ENCODE peak calls at places on chromosome 18, in six cellular contexts. F, D, X, H, L and I are unnamed samples.

GRCh38 chr18:74310411-74310810 is 5.2 kb upstream of the C18orf63 start:
- DNase-seq in F (no peak), D (no peak), X (no peak), H (no peak), L (no peak), I (no peak)

GRCh38 chr18:9804517-9805104 is 81.2 kb upstream of the TXNDC2 start:
- DNase-seq in F (no peak), D (no peak), X (no peak), H (no peak), L (no peak), I (no peak)

GRCh38 chr18:3453540-3454364 is 3.8 kb downstream of the TGIF1 start:
- DNase-seq in F (peak; percentile 40), D (peak; percentile 75), X (peak; percentile 55), H (peak; percentile 77), L (peak; percentile 92), I (no peak)

GRCh38 chr18:59357928-59358327 is 1.1 kb downstream of the LMAN1 start:
- DNase-seq in F (no peak), D (no peak), X (no peak), H (peak; percentile 13), L (peak; percentile 20), I (no peak)

GRCh38 chr18:2354292-2354691 is 217.0 kb downstream of the METTL4 start:
- DNase-seq in F (no peak), D (no peak), X (no peak), H (no peak), L (no peak), I (no peak)

GRCh38 chr18:30487962-30488361 is 554.6 kb downstream of the DSC3 start:
- DNase-seq in F (no peak), D (no peak), X (no peak), H (no peak), L (no peak), I (no peak)

GRCh38 chr18:2857491-2858063 is 10.8 kb downstream of the EMILIN2 start:
- DNase-seq in F (peak; percentile 50), D (peak; percentile 92), X (peak; percentile 67), H (no peak), L (no peak), I (no peak)

GRCh38 chr18:58599106-58599505 is 29.8 kb downstream of the ALPK2 start:
- DNase-seq in F (no peak), D (no peak), X (no peak), H (no peak), L (no peak), I (no peak)

GRCh38 chr18:23226930-23227728 is 91.8 kb downstream of the CABLES1 start:
- DNase-seq in F (no peak), D (peak; percentile 74), X (no peak), H (no peak), L (peak; percentile 59), I (no peak)

GRCh38 chr18:6672909-6673308 is 56.6 kb upstream of the ARHGAP28 start:
- DNase-seq in F (no peak), D (no peak), X (no peak), H (no peak), L (no peak), I (no peak)

GRCh38 chr18:58544616-58545337 is 84.1 kb downstream of the ALPK2 start:
- DNase-seq in F (no peak), D (no peak), X (no peak), H (no peak), L (no peak), I (no peak)

GRCh38 chr18:23563377-23564043 is 22.8 kb downstream of the NPC1 start:
- DNase-seq in F (no peak), D (no peak), X (no peak), H (no peak), L (no peak), I (no peak)

GRCh38 chr18:51149605-51150429 is 47.7 kb downstream of the MEX3C start:
- DNase-seq in F (no peak), D (no peak), X (no peak), H (no peak), L (peak; percentile 2), I (no peak)

GRCh38 chr18:28138816-28139215 is 38.1 kb downstream of the CDH2 start:
- DNase-seq in F (no peak), D (no peak), X (no peak), H (no peak), L (no peak), I (no peak)

GRCh38 chr18:8217041-8217564 is 392.1 kb upstream of the RAB12 start:
- DNase-seq in F (no peak), D (no peak), X (no peak), H (peak; percentile 16), L (no peak), I (no peak)

GRCh38 chr18:12057419-12058039 is 36.1 kb upstream of the ANKRD62 start:
- DNase-seq in F (no peak), D (no peak), X (no peak), H (no peak), L (no peak), I (no peak)

GRCh38 chr18:10727477-10727876 is 201.7 kb downstream of the NAPG start:
- DNase-seq in F (no peak), D (no peak), X (no peak), H (no peak), L (no peak), I (no peak)

GRCh38 chr18:78237864-78238263 is 741.8 kb upstream of the SALL3 start:
- DNase-seq in F (no peak), D (no peak), X (no peak), H (no peak), L (no peak), I (no peak)

GRCh38 chr18:49025426-49025766 is 74.6 kb upstream of the SMAD7 start:
- DNase-seq in F (no peak), D (no peak), X (no peak), H (no peak), L (no peak), I (no peak)
- H3K4me3 ChIP-seq in F (no peak overlapping the region), D (no peak overlapping the region), X (no peak overlapping the region), H (no peak overlapping the region), L (no peak overlapping the region), I (no peak overlapping the region)

GRCh38 chr18:56019908-56020307 is 431.9 kb upstream of the TCF4 start:
- DNase-seq in F (no peak), D (no peak), X (no peak), H (no peak), L (no peak), I (no peak)
- H3K4me3 ChIP-seq in F (no peak overlapping the region), D (no peak overlapping the region), X (no peak overlapping the region), H (no peak overlapping the region), L (no peak overlapping the region), I (no peak overlapping the region)

GRCh38 chr18:500230-500555 is 308 bp downstream of the COLEC12 start:
- DNase-seq in F (no peak), D (no peak), X (no peak), H (peak; percentile 56), L (no peak), I (no peak)

GRCh38 chr18:501406-501714 is 859 bp upstream of the COLEC12 start:
- DNase-seq in F (no peak), D (no peak), X (no peak), H (peak; percentile 44), L (no peak), I (no peak)

GRCh38 chr18:500556-501405 is at the start of gene COLEC12:
- DNase-seq in F (no peak), D (peak; percentile 41), X (peak; percentile 10), H (peak; percentile 87), L (no peak), I (no peak)

GRCh38 chr18:498901-499300 is 1.6 kb downstream of the COLEC12 start:
- DNase-seq in F (no peak), D (no peak), X (no peak), H (no peak), L (no peak), I (no peak)

DNA sequence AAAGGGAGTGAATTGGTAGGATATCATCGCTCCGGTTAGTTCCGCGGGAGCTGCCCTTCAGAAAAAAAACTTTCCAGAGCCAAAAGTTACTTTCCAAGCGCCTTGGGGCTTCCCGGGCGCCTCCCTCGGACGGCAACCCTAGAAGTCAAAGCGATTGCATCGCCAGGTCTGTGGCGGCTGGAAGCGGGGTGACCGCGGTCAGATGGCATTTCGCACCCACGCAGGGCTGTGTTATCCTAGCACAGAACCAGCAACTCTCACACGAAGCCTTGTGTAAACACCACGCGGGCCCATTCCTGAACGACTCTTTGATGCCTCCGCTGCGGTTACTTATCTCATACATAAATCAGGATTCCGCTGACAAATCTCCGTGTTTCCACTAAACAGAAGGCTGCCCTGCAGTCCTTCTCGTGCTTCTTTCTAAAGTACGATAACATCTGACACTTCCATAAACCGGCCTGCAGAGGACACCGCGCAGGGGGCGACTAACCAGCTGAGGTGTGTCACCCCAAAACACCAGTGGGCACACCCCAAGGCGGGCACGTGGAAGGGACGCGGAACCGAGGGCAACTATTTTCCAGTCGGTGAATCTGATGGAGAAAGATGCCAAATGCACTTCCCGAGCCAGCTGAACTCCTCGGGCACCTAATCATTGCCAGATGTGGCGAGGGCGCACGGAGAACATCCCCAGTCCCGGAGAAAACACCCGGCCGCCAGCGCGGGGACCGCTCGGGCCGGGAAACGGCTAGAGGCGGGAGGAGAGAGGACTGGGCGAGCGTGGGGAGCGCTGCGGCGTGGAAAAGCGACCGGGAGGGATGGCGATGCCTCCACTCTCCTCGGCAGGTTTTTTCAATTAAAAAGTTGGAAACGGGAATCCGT is 911 bp downstream of the COLEC12 start:
- DNase-seq in F (no peak), D (peak; percentile 46), X (no peak), H (peak; percentile 33), L (no peak), I (no peak)
- H3K4me3 ChIP-seq in F (peak overlapping the region; percentile 26), D (peak overlapping the region; percentile 53), X (peak overlapping the region; percentile 57), H (peak overlapping the region; percentile 74), L (peak overlapping the region; percentile 64), I (no peak overlapping the region)

DNA sequence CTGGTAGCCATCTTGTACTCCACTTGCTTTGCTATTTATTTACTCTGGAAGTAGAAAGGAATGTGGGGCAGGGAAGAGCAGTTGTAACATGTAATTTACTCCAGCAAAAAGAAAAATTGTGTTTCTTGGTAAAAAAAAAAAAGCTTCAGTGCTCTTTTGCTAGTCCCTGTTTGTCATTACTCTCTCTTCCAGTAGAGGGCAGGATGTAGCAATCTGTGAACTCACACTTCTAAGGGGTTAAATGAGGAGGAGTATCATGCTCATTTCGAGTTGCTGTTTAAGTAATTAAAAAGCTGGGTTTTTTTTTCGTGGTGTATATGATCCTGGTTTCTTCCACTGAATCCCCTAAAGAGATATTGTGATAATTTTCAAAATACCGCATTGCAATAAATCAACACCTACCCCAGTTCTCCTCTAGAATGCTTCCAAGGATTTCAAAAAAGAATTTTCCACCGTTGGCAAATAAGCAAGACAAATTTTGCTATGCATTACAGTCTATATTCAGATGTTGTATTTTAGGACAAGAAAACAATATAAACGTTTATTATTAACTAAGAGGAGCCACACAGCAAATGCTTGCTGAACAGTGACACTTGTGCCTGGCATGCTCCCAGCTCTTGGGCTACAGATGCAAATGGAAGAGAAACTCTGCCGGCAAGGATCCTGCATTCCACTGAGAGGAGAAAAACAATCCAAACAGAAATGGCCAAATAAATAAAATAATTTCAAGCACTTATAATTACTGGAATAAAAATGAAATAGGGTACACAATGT is 261.6 kb downstream of the ASXL3 start:
- DNase-seq in F (peak; percentile 49), D (no peak), X (peak; percentile 44), H (peak; percentile 70), L (no peak), I (peak; percentile 13)
- H3K4me3 ChIP-seq in F (peak overlapping the region; percentile 43), D (no peak overlapping the region), X (peak overlapping the region; percentile 21), H (no peak overlapping the region), L (no peak overlapping the region), I (no peak overlapping the region)

GRCh38 chr18:76351961-76352581 is 143.0 kb downstream of the ZNF516 start:
- DNase-seq in F (no peak), D (peak; percentile 92), X (peak; percentile 68), H (no peak), L (peak; percentile 87), I (no peak)
- H3K4me3 ChIP-seq in F (no peak overlapping the region), D (peak overlapping the region; percentile 23), X (peak overlapping the region; percentile 21), H (no peak overlapping the region), L (peak overlapping the region; percentile 28), I (no peak overlapping the region)